ENCODE peak calls at places on chromosome 7, in four cellular contexts. M is GM20000, S is colonic mucosa, P is GM13977. K is an unnamed sample.
A peak's percentile ranks its signal among the peaks of the same experiment; 100 is the strongest.

GRCh38 chr7:111364413-111364812 is 197.9 kb downstream of the IMMP2L start:
- DNase-seq in M (no peak), S (no peak), P (no peak), K (no peak)

GRCh38 chr7:90298145-90299038 is 22.7 kb downstream of the FAM237B start:
- DNase-seq in M (peak; percentile 40), S (no peak), P (peak; percentile 28), K (no peak)

GRCh38 chr7:124088590-124088989 is 55.7 kb upstream of the TMEM229A start:
- DNase-seq in M (no peak), S (no peak), P (no peak), K (no peak)

GRCh38 chr7:120869700-120870099 is 11.8 kb upstream of the TSPAN12 start:
- DNase-seq in M (no peak), S (no peak), P (no peak), K (no peak)

GRCh38 chr7:113582471-113582870 is 336.3 kb downstream of the PPP1R3A start:
- DNase-seq in M (no peak), S (no peak), P (no peak), K (no peak)

GRCh38 chr7:68691261-68692216 is 906.7 kb upstream of the AUTS2 start:
- DNase-seq in M (no peak), S (no peak), P (no peak), K (no peak)

GRCh38 chr7:46545790-46546189 is 624.7 kb upstream of the IGFBP3 start:
- DNase-seq in M (no peak), S (no peak), P (no peak), K (no peak)

GRCh38 chr7:5497158-5498103 is 73.8 kb upstream of the TNRC18 start:
- DNase-seq in M (no peak), S (no peak), P (no peak), K (no peak)

GRCh38 chr7:132145466-132145865 is 430.8 kb downstream of the PLXNA4 start:
- DNase-seq in M (no peak), S (peak; percentile 21), P (no peak), K (no peak)

GRCh38 chr7:105448181-105448580 is 59.5 kb upstream of the SRPK2 start:
- DNase-seq in M (peak; percentile 24), S (no peak), P (no peak), K (no peak)

GRCh38 chr7:121525155-121525819 is 129.2 kb upstream of the FAM3C start:
- DNase-seq in M (no peak), S (no peak), P (no peak), K (no peak)

GRCh38 chr7:155380986-155381851 is 76.7 kb upstream of the EN2 start:
- DNase-seq in M (no peak), S (no peak), P (no peak), K (no peak)

GRCh38 chr7:27154369-27154768 is 2.0 kb upstream of the HOXA3 start:
- DNase-seq in M (no peak), S (peak; percentile 29), P (no peak), K (peak; percentile 39)

GRCh38 chr7:104963378-104963990 is 50.5 kb upstream of the KMT2E start:
- DNase-seq in M (no peak), S (no peak), P (no peak), K (no peak)

GRCh38 chr7:65832281-65832680 is 40.6 kb upstream of the VKORC1L1 start:
- DNase-seq in M (no peak), S (peak; percentile 23), P (no peak), K (no peak)

GRCh38 chr7:91266067-91266930 is 2.1 kb downstream of the FZD1 start:
- DNase-seq in M (no peak), S (peak; percentile 19), P (peak; percentile 26), K (no peak)

GRCh38 chr7:12401538-12402364 is 1.9 kb downstream of the VWDE start:
- DNase-seq in M (no peak), S (no peak), P (no peak), K (no peak)

GRCh38 chr7:2956076-2956475 is 87.6 kb downstream of the CARD11 start:
- DNase-seq in M (no peak), S (no peak), P (no peak), K (no peak)

GRCh38 chr7:37920619-37921339 is at the start of gene EPDR1:
- DNase-seq in M (peak; percentile 46), S (peak; percentile 60), P (peak; percentile 30), K (peak; percentile 71)

GRCh38 chr7:11195502-11195901 is 221.8 kb downstream of the PHF14 start:
- DNase-seq in M (no peak), S (no peak), P (no peak), K (no peak)

GRCh38 chr7:45710271-45711160 is 136.3 kb downstream of the ADCY1 start:
- DNase-seq in M (no peak), S (no peak), P (no peak), K (peak; percentile 43)

GRCh38 chr7:29126804-29127203 is 19.5 kb downstream of the CPVL start:
- DNase-seq in M (no peak), S (no peak), P (no peak), K (no peak)

GRCh38 chr7:121411597-121411979 is 15.5 kb upstream of the FAM3C start:
- DNase-seq in M (no peak), S (no peak), P (no peak), K (no peak)

GRCh38 chr7:30224511-30225031 is 59.8 kb upstream of the ZNRF2 start:
- DNase-seq in M (no peak), S (no peak), P (peak; percentile 28), K (no peak)

GRCh38 chr7:10315881-10316280 is 657.8 kb upstream of the PHF14 start:
- DNase-seq in M (no peak), S (no peak), P (no peak), K (no peak)

GRCh38 chr7:33392143-33392542 is 262.8 kb downstream of the BBS9 start:
- DNase-seq in M (no peak), S (no peak), P (no peak), K (no peak)

GRCh38 chr7:150753826-150754603 is 16.8 kb downstream of the GIMAP5 start:
- DNase-seq in M (peak; percentile 54), S (no peak), P (peak; percentile 52), K (no peak)

GRCh38 chr7:28807396-28807994 is 150.6 kb downstream of the TRIL start:
- DNase-seq in M (no peak), S (no peak), P (no peak), K (no peak)

GRCh38 chr7:7821517-7821916 is 103.1 kb upstream of the RPA3 start:
- DNase-seq in M (no peak), S (no peak), P (no peak), K (no peak)

GRCh38 chr7:67301667-67302066 is 305.0 kb downstream of the TYW1 start:
- DNase-seq in M (no peak), S (no peak), P (no peak), K (no peak)

GRCh38 chr7:69309601-69310000 is 288.7 kb upstream of the AUTS2 start:
- DNase-seq in M (no peak), S (no peak), P (no peak), K (no peak)

GRCh38 chr7:44311561-44312495 is 13.6 kb downstream of the CAMK2B start:
- DNase-seq in M (no peak), S (peak; percentile 6), P (no peak), K (peak; percentile 64)

GRCh38 chr7:461453-462172 is 58.0 kb downstream of the PDGFA start:
- DNase-seq in M (no peak), S (no peak), P (no peak), K (no peak)

GRCh38 chr7:128032605-128033235 is 1.5 kb upstream of the LRRC4 start:
- DNase-seq in M (peak; percentile 56), S (no peak), P (peak; percentile 43), K (no peak)

GRCh38 chr7:87934699-87935372 is 785 bp downstream of the ADAM22 start:
- DNase-seq in M (peak; percentile 52), S (peak; percentile 21), P (peak; percentile 48), K (no peak)

GRCh38 chr7:122487131-122487530 is 182.6 kb upstream of the FEZF1 start:
- DNase-seq in M (no peak), S (no peak), P (no peak), K (no peak)

DNA sequence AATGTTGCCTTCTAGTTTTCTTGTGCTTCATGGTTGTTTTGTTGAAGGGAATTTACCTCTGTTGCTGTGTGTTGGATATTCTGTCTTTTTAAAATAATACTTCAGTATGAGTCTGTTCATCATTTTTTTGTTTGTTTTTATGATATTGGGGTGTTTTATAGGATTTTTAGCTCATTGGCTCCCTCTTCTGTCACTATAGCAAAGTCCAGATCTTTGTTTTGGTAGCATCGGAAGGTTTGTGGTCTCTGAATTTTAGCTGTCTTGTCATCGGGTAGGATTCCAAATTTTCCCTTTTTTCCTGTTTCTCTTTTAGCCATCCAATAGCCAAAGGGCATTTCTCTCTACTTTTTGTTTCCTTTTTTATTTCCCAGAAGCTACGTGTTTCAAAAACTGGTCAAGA is 91.4 kb downstream of the EXOC4 start:
- DNase-seq in M (no peak), S (no peak), P (no peak), K (no peak)
- TF ChIP-seq CTCF in M (peak; percentile 10), S (no peak), P (peak; percentile 53), K (peak; percentile 73)

GRCh38 chr7:157378390-157378789 is 41.6 kb downstream of the DNAJB6 start:
- DNase-seq in M (no peak), S (no peak), P (no peak), K (no peak)
- TF ChIP-seq CTCF in M (no peak), S (no peak), P (no peak), K (no peak)

DNA sequence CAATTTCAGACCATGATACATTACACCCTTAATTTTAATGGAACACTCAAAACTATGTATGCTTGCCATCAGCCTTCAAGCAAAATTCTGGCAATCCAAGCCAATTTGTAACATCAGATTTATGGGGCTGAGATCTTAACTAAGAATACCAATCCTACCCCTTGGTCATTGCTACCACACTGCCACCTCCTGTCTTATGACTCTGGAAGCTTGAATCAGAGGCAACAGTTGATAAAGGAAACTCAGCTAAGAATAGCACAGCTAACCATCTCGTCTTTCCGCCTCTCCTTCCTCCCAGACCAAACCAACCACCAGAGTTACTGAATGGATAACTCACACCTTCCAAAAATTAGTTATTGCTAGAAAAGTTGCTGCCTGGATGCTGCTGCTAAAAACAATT is 7.4 kb downstream of the IGF2BP3 start:
- DNase-seq in M (peak; percentile 21), S (no peak), P (peak; percentile 33), K (no peak)
- TF ChIP-seq CTCF in M (no peak), S (no peak), P (peak; percentile 42), K (no peak)

GRCh38 chr7:47893238-47893637 is 55.0 kb downstream of the PKD1L1 start:
- DNase-seq in M (peak; percentile 27), S (no peak), P (no peak), K (peak; percentile 56)
- TF ChIP-seq CTCF in M (no peak), S (no peak), P (peak; percentile 31), K (peak; percentile 68)

GRCh38 chr7:98287486-98287959 is 6.0 kb downstream of the BRI3 start:
- DNase-seq in M (no peak), S (peak; percentile 91), P (no peak), K (no peak)
- TF ChIP-seq CTCF in M (no peak), S (no peak), P (no peak), K (no peak)

DNA sequence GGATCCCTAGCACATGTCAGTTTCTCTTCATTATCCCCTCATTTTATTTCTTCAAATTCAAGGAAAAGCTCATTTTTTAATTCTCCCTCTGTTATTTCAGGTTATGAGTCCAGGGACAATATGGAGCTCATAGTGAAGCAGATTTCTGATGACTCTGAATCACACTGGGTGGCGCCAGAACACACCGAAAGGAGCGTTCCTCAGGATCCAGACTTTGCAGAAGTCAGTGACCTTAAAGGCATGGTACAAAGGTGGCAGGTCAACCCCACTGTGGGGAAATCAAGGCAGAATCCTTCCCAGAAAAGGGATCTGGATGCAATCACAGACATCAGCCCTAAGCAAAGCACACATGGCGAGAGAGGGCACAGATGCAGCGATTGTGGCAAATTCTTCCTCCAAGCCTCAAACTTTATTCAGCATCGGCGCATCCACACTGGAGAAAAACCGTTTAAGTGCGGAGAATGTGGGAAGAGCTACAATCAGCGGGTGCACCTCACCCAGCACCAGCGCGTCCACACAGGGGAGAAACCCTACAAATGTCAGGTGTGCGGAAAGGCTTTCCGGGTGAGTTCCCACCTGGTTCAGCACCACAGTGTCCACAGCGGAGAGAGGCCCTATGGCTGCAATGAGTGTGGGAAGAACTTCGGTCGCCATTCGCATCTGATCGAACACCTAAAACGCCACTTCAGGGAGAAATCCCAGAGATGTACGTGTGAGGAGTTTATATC is 21.4 kb downstream of the ZKSCAN5 start:
- DNase-seq in M (no peak), S (no peak), P (no peak), K (no peak)
- TF ChIP-seq CTCF in M (no peak), S (no peak), P (peak; percentile 23), K (peak; percentile 44)

K was measured in type B pancreatic cell.